ENCODE peak calls at places on chromosome 10, in eight cellular contexts. O is cardiac fibroblast; Y is foreskin fibroblast; H is ovary; C is skeletal muscle cell; N is fibroblast of pulmonary artery; L is CD4-positive, CD25-positive, alpha-beta regulatory T cell; J is A549. U is an unnamed sample.

GRCh38 chr10:104318810-104319684 is 19.2 kb downstream of the ITPRIP start:
- DNase-seq in O (peak), Y (peak), H (peak), C (peak), N (peak), L (no peak), J (no peak), U (no peak)

GRCh38 chr10:132355754-132356153 is 23.8 kb downstream of the LRRC27 start:
- DNase-seq in O (no peak), Y (no peak), H (no peak), C (no peak), N (no peak), L (no peak), J (no peak), U (no peak)

GRCh38 chr10:100637785-100638184 is 102.0 kb downstream of the HIF1AN start:
- DNase-seq in O (no peak), Y (no peak), H (no peak), C (no peak), N (no peak), L (no peak), J (peak), U (peak)

GRCh38 chr10:101974091-101974799 is 81.7 kb downstream of the ARMH3 start:
- DNase-seq in O (no peak), Y (peak), H (no peak), C (no peak), N (peak), L (no peak), J (no peak), U (no peak)

GRCh38 chr10:59284111-59284975 is 78.0 kb downstream of the FAM13C start:
- DNase-seq in O (no peak), Y (no peak), H (no peak), C (no peak), N (no peak), L (no peak), J (no peak), U (peak)

GRCh38 chr10:63628526-63629362 is 107.5 kb downstream of the REEP3 start:
- DNase-seq in O (peak), Y (peak), H (peak), C (no peak), N (no peak), L (peak), J (no peak), U (peak)

GRCh38 chr10:71078454-71079145 is 133.8 kb upstream of the UNC5B start:
- DNase-seq in O (no peak), Y (no peak), H (peak), C (no peak), N (no peak), L (no peak), J (no peak), U (no peak)

GRCh38 chr10:33174674-33175073 is 159.8 kb downstream of the NRP1 start:
- DNase-seq in O (no peak), Y (peak), H (no peak), C (no peak), N (no peak), L (no peak), J (no peak), U (no peak)

GRCh38 chr10:89535185-89536012 is at the start of gene SLC16A12:
- DNase-seq in O (peak), Y (peak), H (peak), C (no peak), N (peak), L (no peak), J (no peak), U (peak)

GRCh38 chr10:70459771-70460490 is 18.4 kb upstream of the NODAL start:
- DNase-seq in O (no peak), Y (no peak), H (no peak), C (no peak), N (no peak), L (no peak), J (no peak), U (no peak)

GRCh38 chr10:17273403-17273802 is 45.4 kb downstream of the VIM start:
- DNase-seq in O (peak), Y (peak), H (no peak), C (peak), N (peak), L (no peak), J (peak), U (peak)

GRCh38 chr10:120508966-120509365 is 51.9 kb downstream of the PLPP4 start:
- DNase-seq in O (no peak), Y (no peak), H (no peak), C (no peak), N (no peak), L (no peak), J (no peak), U (no peak)

GRCh38 chr10:129962092-129962494 is 2.0 kb downstream of the EBF3 start:
- DNase-seq in O (peak), Y (no peak), H (no peak), C (no peak), N (peak), L (no peak), J (no peak), U (peak)
- H3K4me3 ChIP-seq in O (peak), Y (no peak), H (no peak), C (peak), N (peak), L (peak), J (no peak), U (peak)

DNA sequence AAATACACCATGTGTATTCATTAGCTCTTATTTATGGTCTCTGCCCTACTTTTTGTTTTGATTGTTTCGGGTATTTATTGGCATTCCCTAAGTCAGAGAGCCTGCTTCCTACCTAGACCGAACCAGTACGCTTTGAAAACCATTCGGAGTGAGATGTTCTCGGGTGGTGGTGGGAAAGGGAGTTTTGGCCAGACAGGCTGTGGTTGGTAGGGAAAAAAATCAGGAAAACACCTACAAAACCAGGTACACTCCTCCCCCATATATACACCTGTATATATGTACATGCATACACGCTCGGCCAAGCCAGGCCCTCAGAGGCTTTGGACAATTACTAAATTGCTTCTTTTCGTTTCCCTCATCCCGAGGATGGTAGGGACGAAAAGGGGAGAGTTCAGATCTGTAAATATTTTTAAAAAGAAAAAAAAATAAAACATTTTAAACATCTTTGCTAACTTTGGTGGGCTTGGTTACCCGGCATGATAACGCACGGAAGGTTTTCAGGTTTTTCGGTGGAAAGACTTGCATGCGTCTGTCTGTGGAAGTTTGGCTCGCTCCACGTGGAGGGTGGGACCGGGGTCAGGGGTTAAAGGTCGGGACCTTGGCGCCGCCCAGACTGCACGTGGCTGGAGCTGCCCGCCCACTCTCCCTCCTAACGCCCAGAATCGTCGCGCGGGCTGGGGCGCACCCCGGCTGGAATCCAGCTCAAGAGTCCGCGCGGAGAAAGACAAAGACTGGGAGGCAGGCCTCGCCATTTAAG is 2.5 kb downstream of the HMX2 start:
- DNase-seq in O (no peak), Y (no peak), H (no peak), C (no peak), N (no peak), L (peak), J (no peak), U (no peak)
- H3K4me3 ChIP-seq in O (no peak), Y (no peak), H (no peak), C (peak), N (no peak), L (peak), J (no peak), U (no peak)

DNA sequence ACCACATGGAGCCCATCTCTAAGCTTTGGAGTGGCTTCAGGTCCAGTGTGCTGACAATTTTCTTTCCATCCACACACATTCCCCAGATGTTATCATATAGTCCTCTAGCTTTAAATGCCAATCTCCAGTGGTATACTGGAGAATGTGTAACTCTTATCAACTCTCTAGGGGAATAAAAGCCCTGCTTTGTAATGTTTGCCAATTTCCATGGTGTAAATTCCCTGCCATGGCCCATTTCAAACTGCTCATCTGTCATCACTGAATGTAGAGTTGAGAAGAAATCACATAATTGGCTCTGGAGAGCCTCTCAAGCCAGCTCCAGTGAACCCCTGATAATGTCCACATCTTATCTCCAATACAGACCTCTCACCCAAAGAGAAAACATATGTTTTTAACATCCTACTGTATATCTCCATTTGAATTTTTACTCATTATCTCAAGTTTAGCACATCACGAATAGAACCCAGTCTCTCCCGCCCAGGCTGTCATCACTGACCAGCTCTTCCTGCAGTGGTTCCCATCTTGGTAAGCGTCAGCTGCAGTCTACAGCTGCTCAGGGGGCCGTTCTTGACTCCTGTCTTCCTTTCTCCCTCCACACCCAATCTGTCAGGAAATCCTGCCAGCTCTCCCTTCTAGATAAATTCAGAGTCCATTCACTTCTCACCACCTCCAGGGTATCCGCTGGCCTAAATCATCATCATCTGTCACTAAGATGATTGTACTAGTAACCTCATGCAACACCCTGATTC is 332.5 kb downstream of the FRMD4A start:
- DNase-seq in O (peak), Y (no peak), H (no peak), C (no peak), N (peak), L (no peak), J (no peak), U (no peak)
- H3K4me3 ChIP-seq in O (no peak), Y (no peak), H (no peak), C (no peak), N (no peak), L (no peak), J (no peak), U (no peak)

GRCh38 chr10:8056891-8057331 is 2.4 kb downstream of the GATA3 start:
- DNase-seq in O (no peak), Y (no peak), H (no peak), C (no peak), N (no peak), L (peak), J (no peak), U (no peak)
- H3K4me3 ChIP-seq in O (peak), Y (no peak), H (no peak), C (no peak), N (peak), L (peak), J (no peak), U (no peak)

GRCh38 chr10:11448190-11448544 is 163.3 kb downstream of the USP6NL start:
- DNase-seq in O (no peak), Y (no peak), H (no peak), C (no peak), N (no peak), L (no peak), J (no peak), U (no peak)
- H3K4me3 ChIP-seq in O (no peak), Y (no peak), H (no peak), C (no peak), N (no peak), L (no peak), J (no peak), U (no peak)

GRCh38 chr10:32056136-32057040 is at the start of gene KIF5B:
- DNase-seq in O (peak), Y (peak), H (peak), C (peak), N (peak), L (peak), J (peak), U (peak)

GRCh38 chr10:32054087-32054486 is 2.1 kb downstream of the KIF5B start:
- DNase-seq in O (peak), Y (peak), H (no peak), C (no peak), N (peak), L (no peak), J (peak), U (peak)

GRCh38 chr10:32059472-32059871 is 3.2 kb upstream of the KIF5B start:
- DNase-seq in O (no peak), Y (no peak), H (no peak), C (no peak), N (no peak), L (no peak), J (no peak), U (no peak)

GRCh38 chr10:32055478-32056135 is 618 bp downstream of the KIF5B start:
- DNase-seq in O (peak), Y (peak), H (peak), C (no peak), N (peak), L (peak), J (peak), U (peak)

DNA sequence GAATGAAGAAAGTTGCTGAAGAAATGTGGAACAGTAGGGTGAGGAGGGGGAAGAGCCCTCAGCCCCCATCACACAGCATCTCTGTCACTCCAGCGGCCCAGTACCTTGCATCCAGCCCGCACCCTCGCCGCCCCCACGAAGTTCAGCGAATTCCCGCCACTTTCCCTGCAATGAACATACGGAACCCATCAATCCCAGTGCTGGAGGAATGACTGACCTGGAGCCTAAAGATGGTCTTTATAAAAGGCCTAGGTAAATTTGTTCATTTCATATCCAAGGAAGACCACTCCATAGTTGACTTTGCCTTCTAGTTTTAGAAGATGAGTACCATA is 782 bp upstream of the KIF5B start:
- DNase-seq in O (no peak), Y (no peak), H (no peak), C (no peak), N (no peak), L (no peak), J (no peak), U (no peak)
- H3K4me3 ChIP-seq in O (no peak), Y (peak), H (peak), C (peak), N (peak), L (peak), J (peak), U (peak)

DNA sequence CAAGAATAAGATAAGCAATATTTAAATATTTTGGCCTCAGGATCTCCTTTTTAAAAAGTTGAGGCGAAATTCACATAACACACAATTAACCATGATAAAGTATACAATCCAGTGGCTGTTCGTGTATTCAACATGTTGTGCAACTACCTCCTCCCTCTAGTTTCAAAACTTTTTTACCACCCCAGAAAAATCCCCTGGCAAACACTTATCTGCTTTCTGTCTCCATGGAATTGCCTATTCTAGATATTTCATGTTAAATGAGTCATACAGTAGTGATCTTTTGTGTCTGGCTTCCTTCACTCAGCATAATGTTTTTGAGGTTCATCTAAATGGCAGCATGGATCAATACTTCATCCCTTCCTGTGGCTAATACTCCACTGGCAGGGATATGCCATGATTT is 31.8 kb upstream of the IL15RA start:
- DNase-seq in O (peak), Y (peak), H (no peak), C (peak), N (peak), L (peak), J (no peak), U (no peak)
- H3K4me3 ChIP-seq in O (no peak), Y (no peak), H (no peak), C (no peak), N (peak), L (no peak), J (no peak), U (peak)

GRCh38 chr10:5862360-5862929 is 27.2 kb downstream of the ANKRD16 start:
- DNase-seq in O (no peak), Y (no peak), H (no peak), C (no peak), N (no peak), L (no peak), J (no peak), U (no peak)
- H3K4me3 ChIP-seq in O (no peak), Y (no peak), H (no peak), C (no peak), N (no peak), L (no peak), J (no peak), U (no peak)

GRCh38 chr10:79103078-79103477 is 34.3 kb downstream of the ZMIZ1 start:
- DNase-seq in O (no peak), Y (no peak), H (no peak), C (no peak), N (no peak), L (no peak), J (no peak), U (no peak)

GRCh38 chr10:79099898-79100448 is 31.2 kb downstream of the ZMIZ1 start:
- DNase-seq in O (no peak), Y (no peak), H (no peak), C (no peak), N (no peak), L (no peak), J (no peak), U (no peak)

GRCh38 chr10:79100761-79101160 is 32.0 kb downstream of the ZMIZ1 start:
- DNase-seq in O (no peak), Y (no peak), H (no peak), C (no peak), N (no peak), L (no peak), J (no peak), U (no peak)

GRCh38 chr10:79102056-79102874 is 33.5 kb downstream of the ZMIZ1 start:
- DNase-seq in O (peak), Y (peak), H (peak), C (no peak), N (no peak), L (no peak), J (no peak), U (peak)

DNA sequence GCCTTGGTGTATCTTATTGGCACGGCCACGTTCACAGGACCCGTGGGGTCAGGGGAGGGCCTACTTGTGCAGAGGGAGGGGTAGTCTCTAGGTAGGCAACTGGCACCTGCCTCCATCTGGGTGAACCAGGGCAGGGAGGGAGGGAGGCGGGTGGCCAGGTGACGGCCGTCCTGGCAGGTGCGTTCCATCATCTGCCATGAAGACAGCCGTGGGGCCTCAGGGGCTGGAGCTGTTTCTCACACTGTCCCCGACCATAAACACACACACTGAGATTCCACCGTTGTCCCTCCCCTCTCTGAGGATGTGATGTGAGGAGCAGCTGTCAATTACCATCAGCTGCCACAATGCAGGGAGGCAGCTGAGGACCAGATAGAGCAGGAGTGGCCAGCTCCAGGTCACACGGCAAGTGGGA is 32.8 kb downstream of the ZMIZ1 start:
- DNase-seq in O (no peak), Y (no peak), H (peak), C (no peak), N (no peak), L (no peak), J (no peak), U (no peak)
- H3K4me3 ChIP-seq in O (no peak), Y (no peak), H (no peak), C (no peak), N (no peak), L (no peak), J (no peak), U (no peak)